ENCODE peak calls at places on chromosomes 7 and 10, in six cellular contexts. R, H, U, P, I and E are unnamed samples.
A peak's percentile ranks its signal among the peaks of the same experiment; 100 is the strongest.

GRCh38 chr7:18993933-18994668 is 123.3 kb downstream of the TWIST1 start:
- DNase-seq in P (no peak), I (no peak), R (no peak), H (no peak), U (no peak), E (no peak)

GRCh38 chr7:116434820-116435341 is 64.7 kb upstream of the CAV2 start:
- DNase-seq in P (no peak), I (no peak), H (no peak), U (no peak), R (peak; percentile 53), E (no peak)

GRCh38 chr10:35843524-35844171 is 201.6 kb upstream of the FZD8 start:
- DNase-seq in I (no peak), H (no peak), U (no peak), R (no peak), P (no peak), E (peak; percentile 34)

GRCh38 chr10:103839867-103840746 is 15.3 kb downstream of the SH3PXD2A start:
- DNase-seq in U (no peak), I (no peak), R (no peak), H (no peak), P (no peak), E (peak; percentile 52)

GRCh38 chr10:79178614-79179403 is 110.0 kb downstream of the ZMIZ1 start:
- DNase-seq in P (peak; percentile 87), I (no peak), R (no peak), U (no peak), H (no peak), E (no peak)

GRCh38 chr7:143238289-143238995 is 16.6 kb downstream of the TAS2R40 start:
- DNase-seq in P (no peak), H (no peak), U (no peak), I (no peak), R (no peak), E (no peak)

GRCh38 chr7:29386196-29386765 is 177.4 kb upstream of the PRR15 start:
- DNase-seq in P (no peak), H (no peak), R (no peak), U (no peak), I (no peak), E (no peak)

GRCh38 chr7:69608878-69609277 is 10.6 kb downstream of the AUTS2 start:
- DNase-seq in U (no peak), H (no peak), I (no peak), P (no peak), R (no peak), E (no peak)

GRCh38 chr10:49418053-49418326 is 22.1 kb upstream of the DRGX start:
- DNase-seq in I (no peak), H (no peak), R (no peak), P (no peak), U (no peak), E (no peak)

GRCh38 chr10:115355162-115355760 is 262.1 kb downstream of the ATRNL1 start:
- DNase-seq in I (peak; percentile 46), H (peak; percentile 27), P (peak; percentile 25), U (peak; percentile 79), R (peak; percentile 81), E (no peak)

GRCh38 chr7:139734395-139734794 is 43.4 kb downstream of the HIPK2 start:
- DNase-seq in R (no peak), I (peak; percentile 64), U (peak; percentile 46), H (no peak), P (peak; percentile 64), E (no peak)

GRCh38 chr10:132692311-132692710 is 93.6 kb downstream of the NKX6-2 start:
- DNase-seq in H (no peak), P (no peak), I (no peak), U (no peak), R (no peak), E (no peak)

GRCh38 chr7:33876600-33877274 is 28.6 kb upstream of the BMPER start:
- DNase-seq in P (no peak), U (no peak), I (no peak), H (no peak), R (no peak), E (no peak)

GRCh38 chr7:105285118-105285874 is 103.4 kb downstream of the SRPK2 start:
- DNase-seq in U (no peak), R (no peak), I (no peak), H (no peak), P (no peak), E (no peak)

GRCh38 chr7:1691096-1691495 is 21.0 kb downstream of the ELFN1 start:
- DNase-seq in H (no peak), I (peak; percentile 9), U (no peak), R (no peak), P (peak; percentile 1), E (peak; percentile 17)

GRCh38 chr7:1651897-1652296 is 18.2 kb upstream of the ELFN1 start:
- DNase-seq in I (no peak), U (no peak), R (no peak), P (no peak), H (no peak), E (no peak)

GRCh38 chr10:84140036-84140379 is 699 bp downstream of the GHITM start:
- DNase-seq in P (peak; percentile 19), U (peak; percentile 31), I (peak; percentile 43), R (no peak), H (no peak), E (no peak)

GRCh38 chr10:103578782-103579382 is 85.4 kb downstream of the NEURL1 start:
- DNase-seq in H (no peak), U (peak; percentile 39), I (no peak), P (no peak), R (no peak), E (peak; percentile 69)

GRCh38 chr10:12405342-12406320 is 56.3 kb downstream of the CAMK1D start:
- DNase-seq in H (peak; percentile 60), U (peak; percentile 86), R (no peak), I (no peak), P (no peak), E (no peak)

GRCh38 chr10:96637709-96638108 is 50.9 kb upstream of the TM9SF3 start:
- DNase-seq in U (no peak), H (no peak), I (no peak), R (no peak), P (no peak), E (no peak)

GRCh38 chr10:92756233-92757065 is 66.7 kb downstream of the HHEX start:
- DNase-seq in P (no peak), H (no peak), I (peak; percentile 55), U (peak; percentile 25), R (no peak), E (no peak)

GRCh38 chr7:140035400-140036223 is 27.1 kb downstream of the PARP12 start:
- DNase-seq in I (no peak), P (no peak), U (peak; percentile 9), R (no peak), H (no peak), E (no peak)

GRCh38 chr10:46020871-46021553 is 9.4 kb downstream of the NCOA4 start:
- DNase-seq in R (no peak), U (no peak), H (no peak), P (no peak), I (no peak), E (no peak)

GRCh38 chr10:123245264-123245663 is 91.1 kb downstream of the BUB3 start:
- DNase-seq in H (no peak), R (no peak), P (no peak), U (no peak), I (no peak), E (no peak)

GRCh38 chr7:6385110-6385792 is 62.5 kb downstream of the DAGLB start:
- DNase-seq in U (peak; percentile 92), R (peak; percentile 58), P (no peak), I (no peak), H (peak; percentile 45), E (no peak)

GRCh38 chr10:91632671-91633550 is at the start of gene PPP1R3C:
- DNase-seq in R (no peak), U (peak; percentile 93), H (peak; percentile 88), P (peak; percentile 89), I (peak; percentile 92), E (peak; percentile 89)

GRCh38 chr10:79244068-79244442 is 103.2 kb upstream of the PPIF start:
- DNase-seq in I (no peak), R (no peak), U (no peak), P (no peak), H (no peak), E (no peak)

GRCh38 chr7:84847790-84848189 is 339.1 kb downstream of the SEMA3D start:
- DNase-seq in R (no peak), U (no peak), H (no peak), P (no peak), I (no peak), E (no peak)
- TF ChIP-seq POLR2A in R (no peak), U (no peak), H (no peak), P (no peak), I (no peak), E (no peak)

GRCh38 chr7:157945401-157945800 is 608.6 kb downstream of the DNAJB6 start:
- DNase-seq in I (no peak), U (no peak), H (no peak), R (no peak), P (no peak), E (no peak)

GRCh38 chr7:157944734-157945291 is 608.0 kb downstream of the DNAJB6 start:
- DNase-seq in I (no peak), R (no peak), P (no peak), U (no peak), H (no peak), E (no peak)

GRCh38 chr7:157944051-157944450 is 607.2 kb downstream of the DNAJB6 start:
- DNase-seq in U (no peak), H (no peak), I (no peak), P (no peak), R (no peak), E (no peak)

GRCh38 chr7:157947504-157947903 is 610.7 kb downstream of the DNAJB6 start:
- DNase-seq in I (no peak), P (no peak), U (no peak), H (no peak), R (no peak), E (no peak)

GRCh38 chr7:157946398-157947060 is 609.7 kb downstream of the DNAJB6 start:
- DNase-seq in U (no peak), H (no peak), P (no peak), I (no peak), R (no peak), E (no peak)
- H3K9me3 ChIP-seq in U (peaks cover 22% of the 10 kb centered on the region), H (no peaks in the 10 kb centered on the region), P (no peaks in the 10 kb centered on the region), I (no peaks in the 10 kb centered on the region), R (no peaks in the 10 kb centered on the region), E (peaks cover 6% of the 10 kb centered on the region)

GRCh38 chr10:77111611-77112550 is 525.7 kb downstream of the KCNMA1 start:
- DNase-seq in R (peak; percentile 16), U (peak; percentile 76), H (no peak), P (no peak), I (no peak), E (no peak)
- TF ChIP-seq POLR2A in R (no peak), U (no peak), H (no peak), P (no peak), I (no peak), E (no peak)

GRCh38 chr7:14201353-14201752 is 211.9 kb upstream of the ETV1 start:
- DNase-seq in I (no peak), R (no peak), P (no peak), U (no peak), H (no peak), E (no peak)

GRCh38 chr7:14197280-14197679 is 207.8 kb upstream of the ETV1 start:
- DNase-seq in U (no peak), H (no peak), R (no peak), I (peak; percentile 60), P (no peak), E (no peak)

GRCh38 chr7:14195896-14196295 is 206.4 kb upstream of the ETV1 start:
- DNase-seq in I (no peak), P (no peak), U (no peak), H (no peak), R (no peak), E (no peak)

GRCh38 chr7:14196555-14196954 is 207.1 kb upstream of the ETV1 start:
- DNase-seq in U (no peak), R (no peak), H (no peak), I (no peak), P (no peak), E (no peak)

GRCh38 chr7:14199336-14199735 is 209.9 kb upstream of the ETV1 start:
- DNase-seq in H (no peak), R (no peak), I (no peak), U (no peak), P (no peak), E (no peak)
- H3K9me3 ChIP-seq in H (no peaks in the 10 kb centered on the region), R (no peaks in the 10 kb centered on the region), I (no peaks in the 10 kb centered on the region), U (no peaks in the 10 kb centered on the region), P (no peaks in the 10 kb centered on the region), E (peaks cover 5% of the 10 kb centered on the region)